ENCODE peak calls at places on chromosomes 16 and 17, in four cellular contexts. X, B, C and P are unnamed samples.
A peak's percentile ranks its signal among the peaks of the same experiment; 100 is the strongest.

GRCh38 chr16:86073763-86074493 is 175.0 kb downstream of the IRF8 start:
- DNase-seq in C (no peak), B (no peak), X (no peak), P (no peak)

GRCh38 chr16:54284931-54285413 is 1.6 kb downstream of the IRX3 start:
- DNase-seq in C (no peak), X (no peak), B (no peak), P (peak; percentile 20)

GRCh38 chr17:57699751-57700186 is 45.3 kb downstream of the CCDC182 start:
- DNase-seq in B (no peak), X (no peak), C (no peak), P (no peak)

GRCh38 chr17:62804822-62805221 is 3.3 kb downstream of the MARCHF10 start:
- DNase-seq in X (no peak), B (no peak), C (no peak), P (no peak)

GRCh38 chr17:1270210-1271019 is at the start of gene BHLHA9:
- DNase-seq in X (no peak), C (no peak), B (no peak), P (peak; percentile 38)

GRCh38 chr17:10737168-10737622 is 7.4 kb upstream of the TMEM220 start:
- DNase-seq in B (peak; percentile 51), X (peak; percentile 81), C (no peak), P (peak; percentile 60)

GRCh38 chr17:80569936-80570335 is 25.3 kb downstream of the RPTOR start:
- DNase-seq in B (no peak), X (no peak), C (no peak), P (no peak)

GRCh38 chr17:11922634-11923033 is 74.6 kb downstream of the ZNF18 start:
- DNase-seq in X (no peak), C (no peak), B (peak; percentile 12), P (no peak)

GRCh38 chr16:68608330-68608729 is 36.8 kb upstream of the CDH3 start:
- DNase-seq in B (no peak), C (no peak), X (no peak), P (no peak)

GRCh38 chr16:2816751-2817495 is at the start of gene PRSS21:
- DNase-seq in B (peak; percentile 78), X (no peak), C (no peak), P (peak; percentile 67)

GRCh38 chr16:19429271-19429670 is 11.6 kb downstream of the TMC5 start:
- DNase-seq in X (no peak), C (no peak), B (no peak), P (no peak)

GRCh38 chr17:68777856-68778694 is 176.9 kb upstream of the FAM20A start:
- DNase-seq in C (no peak), X (peak; percentile 81), B (no peak), P (no peak)

GRCh38 chr17:77607606-77608005 is 350.9 kb upstream of the TNRC6C start:
- DNase-seq in B (no peak), X (no peak), C (no peak), P (no peak)

GRCh38 chr17:66406701-66407644 is 104.6 kb downstream of the PRKCA start:
- DNase-seq in C (no peak), B (peak; percentile 35), X (no peak), P (no peak)

GRCh38 chr17:73640691-73641090 is 3.6 kb downstream of the SDK2 start:
- DNase-seq in B (no peak), C (no peak), X (no peak), P (no peak)

GRCh38 chr17:73639926-73640325 is 4.3 kb downstream of the SDK2 start:
- DNase-seq in B (no peak), X (peak; percentile 33), C (no peak), P (no peak)

GRCh38 chr17:73637866-73638265 is 6.4 kb downstream of the SDK2 start:
- DNase-seq in X (no peak), C (no peak), B (no peak), P (no peak)

GRCh38 chr17:73638556-73638955 is 5.7 kb downstream of the SDK2 start:
- DNase-seq in B (no peak), C (no peak), X (no peak), P (no peak)

DNA sequence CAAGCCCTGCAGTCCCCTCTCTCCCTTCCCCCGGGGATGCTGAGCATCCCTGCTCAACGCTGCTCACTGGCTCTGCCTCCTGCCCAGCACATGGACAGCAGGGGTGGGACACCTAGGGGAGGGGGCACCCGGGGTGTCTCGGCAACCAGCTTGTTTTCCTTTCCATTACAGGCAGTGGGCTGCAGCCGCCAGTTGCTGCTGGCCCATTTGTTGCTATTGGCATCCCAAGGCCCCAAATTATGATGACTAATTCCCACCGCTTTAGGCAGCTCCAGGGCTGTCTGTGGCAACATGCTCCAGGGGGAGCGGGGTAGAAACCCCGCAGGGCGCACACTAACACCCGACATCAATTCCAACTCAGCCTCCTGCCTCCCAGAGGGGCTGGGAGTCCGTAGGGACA is 4.9 kb downstream of the SDK2 start:
- DNase-seq in C (no peak), X (no peak), B (no peak), P (no peak)
- TF ChIP-seq TCF7 in C (no peak), X (no peak), B (no peak), P (no peak)

GRCh38 chr17:47978324-47978723 is 7.4 kb downstream of the CDK5RAP3 start:
- DNase-seq in X (peak; percentile 51), C (no peak), B (peak; percentile 76), P (peak; percentile 87)
- TF ChIP-seq TCF7 in X (no peak), C (no peak), B (no peak), P (no peak)

GRCh38 chr16:15856901-15857778 is at the start of gene MYH11:
- DNase-seq in C (no peak), X (no peak), B (no peak), P (peak; percentile 59)
- TF ChIP-seq TCF7 in C (no peak), X (no peak), B (no peak), P (no peak)

DNA sequence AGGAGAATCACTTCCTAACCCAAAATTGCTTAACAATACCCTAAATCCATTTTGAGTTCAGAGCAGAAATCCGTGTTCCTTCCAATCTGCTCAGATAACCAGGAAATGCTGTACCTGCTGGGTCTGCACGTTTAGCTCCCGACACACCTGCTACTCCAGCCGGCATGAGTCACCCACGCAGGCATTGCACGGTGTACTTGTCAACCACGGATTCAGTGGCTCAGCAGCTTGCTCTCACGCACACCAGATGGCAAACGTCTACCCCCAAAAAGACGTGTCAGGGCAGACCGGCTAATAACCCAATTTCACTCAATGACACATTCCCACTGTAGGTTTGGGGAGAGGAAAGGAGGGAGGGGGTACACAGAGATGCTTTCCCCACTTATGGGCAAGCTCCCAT is 468.1 kb downstream of the SOX9 start:
- DNase-seq in C (no peak), X (peak; percentile 67), B (no peak), P (no peak)
- TF ChIP-seq TCF7 in C (no peak), X (no peak), B (no peak), P (no peak)